ENCODE peak calls at places on chromosomes 16 and 17, in four cellular contexts. E is WTC11, Q is HepG2, O is K562. Z is an unnamed sample.

GRCh38 chr16:55217392-55217791 is 106.6 kb upstream of the IRX6 start:
- DNase-seq in E (no peak), Q (no peak), O (no peak), Z (no peak)

GRCh38 chr17:311119-311848 is 41.3 kb downstream of the RPH3AL start:
- DNase-seq in E (no peak), Q (no peak), O (no peak), Z (no peak)

GRCh38 chr17:77909236-77909635 is 49.3 kb upstream of the TNRC6C start:
- DNase-seq in E (no peak), Q (no peak), O (no peak), Z (no peak)

GRCh38 chr16:74695450-74696422 is 4.9 kb downstream of the MLKL start:
- DNase-seq in E (peak), Q (peak), O (peak), Z (peak)

GRCh38 chr17:29664743-29665479 is 42.2 kb upstream of the CORO6 start:
- DNase-seq in E (no peak), Q (no peak), O (peak), Z (no peak)

GRCh38 chr16:2857451-2858244 is at the start of gene PRSS22:
- DNase-seq in E (peak), Q (no peak), O (peak), Z (no peak)

GRCh38 chr16:74898667-74899066 is 86.3 kb downstream of the WDR59 start:
- DNase-seq in E (no peak), Q (no peak), O (no peak), Z (no peak)

GRCh38 chr16:9072806-9073341 is 18.6 kb upstream of the HAPSTR1 start:
- DNase-seq in E (no peak), Q (no peak), O (no peak), Z (peak)

GRCh38 chr17:81277421-81277820 is 17.7 kb downstream of the SLC38A10 start:
- DNase-seq in E (no peak), Q (no peak), O (no peak), Z (no peak)

GRCh38 chr17:5584383-5584951 is at the start of gene NLRP1:
- DNase-seq in E (no peak), Q (peak), O (peak), Z (peak)

GRCh38 chr16:25512041-25512440 is 179.7 kb upstream of the HS3ST4 start:
- DNase-seq in E (no peak), Q (no peak), O (no peak), Z (no peak)

GRCh38 chr17:66177048-66177447 is 14.9 kb downstream of the CEP112 start:
- DNase-seq in E (no peak), Q (no peak), O (no peak), Z (no peak)

GRCh38 chr16:84526794-84527485 is 22.5 kb upstream of the MEAK7 start:
- DNase-seq in E (no peak), Q (no peak), O (no peak), Z (no peak)

GRCh38 chr16:68884867-68885266 is 41.5 kb downstream of the TANGO6 start:
- DNase-seq in E (no peak), Q (no peak), O (no peak), Z (no peak)

GRCh38 chr17:34306466-34306865 is 12.8 kb upstream of the CCL8 start:
- DNase-seq in E (peak), Q (no peak), O (no peak), Z (no peak)

GRCh38 chr16:87734644-87735043 is 31.1 kb downstream of the KLHDC4 start:
- DNase-seq in E (peak), Q (no peak), O (no peak), Z (no peak)

GRCh38 chr16:85256190-85256739 is 144.0 kb upstream of the CIBAR2 start:
- DNase-seq in E (no peak), Q (no peak), O (no peak), Z (no peak)

GRCh38 chr17:57985675-57985974 is 2.4 kb downstream of the VEZF1 start:
- DNase-seq in E (no peak), Q (no peak), O (no peak), Z (no peak)

GRCh38 chr16:69725480-69726312 is 664 bp downstream of the NQO1 start:
- DNase-seq in E (no peak), Q (peak), O (no peak), Z (no peak)

GRCh38 chr17:4230142-4230541 is 33.6 kb downstream of the ANKFY1 start:
- DNase-seq in E (no peak), Q (no peak), O (no peak), Z (no peak)
- TF ChIP-seq CREM in E (no peak), Q (no peak), O (no peak), Z (no peak)

DNA sequence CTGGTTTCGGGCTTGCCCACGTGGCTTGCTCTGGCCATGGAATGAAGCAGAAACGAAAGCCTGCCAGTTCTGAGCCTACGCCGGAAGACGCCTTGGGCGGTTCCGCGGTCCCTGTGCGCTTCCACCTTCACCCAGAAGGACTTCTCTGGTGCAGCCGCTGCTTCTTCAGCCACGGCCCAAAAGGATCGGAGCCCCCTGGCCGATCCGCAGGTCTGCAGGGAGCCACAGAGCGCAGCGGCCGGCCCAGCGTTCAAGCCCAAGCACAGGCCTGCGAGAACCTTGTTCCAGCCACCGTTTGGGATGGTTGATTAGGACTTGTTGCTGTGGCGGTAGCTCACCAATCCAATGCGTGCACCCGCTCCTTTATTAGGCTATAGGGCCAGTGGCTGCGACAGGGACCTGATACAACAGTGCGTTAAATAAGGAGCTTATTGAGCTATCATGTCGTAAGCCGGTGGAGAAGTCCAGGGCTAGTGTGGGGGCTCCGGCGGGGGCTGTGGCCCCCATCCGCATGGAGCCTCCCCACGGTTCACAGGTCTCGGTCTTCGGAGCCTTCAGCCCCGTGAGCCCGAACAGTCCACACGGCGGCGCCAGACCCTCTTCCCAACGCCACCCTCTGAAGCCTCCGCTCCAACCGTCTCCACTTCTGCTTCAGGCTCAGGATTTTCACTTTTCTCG is 10.2 kb upstream of the MPP2 start:
- DNase-seq in E (peak), Q (no peak), O (peak), Z (no peak)
- TF ChIP-seq CREM in E (no peak), Q (no peak), O (no peak), Z (no peak)

GRCh38 chr16:5604770-5605169 is 507.2 kb upstream of the EEF2KMT start:
- DNase-seq in E (no peak), Q (peak), O (peak), Z (no peak)
- TF ChIP-seq CREM in E (no peak), Q (no peak), O (no peak), Z (no peak)

GRCh38 chr16:48409839-48410610 is 24.8 kb upstream of the SIAH1 start:
- DNase-seq in E (no peak), Q (peak), O (peak), Z (no peak)
- TF ChIP-seq CREM in E (no peak), Q (peak), O (no peak), Z (no peak)

GRCh38 chr17:55584861-55585260 is 73.6 kb upstream of the SMIM36 start:
- DNase-seq in E (no peak), Q (no peak), O (no peak), Z (no peak)

GRCh38 chr17:55585629-55586028 is 74.4 kb upstream of the SMIM36 start:
- DNase-seq in E (no peak), Q (no peak), O (no peak), Z (no peak)

GRCh38 chr17:55588858-55589257 is 77.6 kb upstream of the SMIM36 start:
- DNase-seq in E (no peak), Q (no peak), O (no peak), Z (no peak)

GRCh38 chr17:55587608-55588139 is 76.4 kb upstream of the SMIM36 start:
- DNase-seq in E (no peak), Q (no peak), O (no peak), Z (no peak)

DNA sequence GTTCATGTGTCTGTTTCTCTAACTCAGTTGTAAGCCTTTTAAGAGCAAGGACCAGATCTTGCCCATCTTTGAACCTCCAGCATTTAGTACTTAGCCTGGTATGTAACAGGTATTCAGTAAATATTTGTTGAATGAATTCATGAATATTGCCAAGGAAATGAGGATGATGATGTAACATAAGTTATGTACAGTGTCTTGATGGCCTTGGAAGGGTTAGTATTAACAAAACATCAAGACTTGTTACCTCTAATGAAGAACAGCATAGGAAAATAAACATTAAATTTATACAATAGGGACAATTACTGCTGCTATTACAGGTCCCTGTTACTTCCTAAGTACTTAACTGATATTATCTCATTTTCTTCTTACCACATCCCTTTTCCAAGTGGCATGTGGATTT is 77.2 kb upstream of the SMIM36 start:
- DNase-seq in E (no peak), Q (no peak), O (no peak), Z (no peak)
- TF ChIP-seq CREM in E (no peak), Q (no peak), O (no peak), Z (no peak)